ENCODE peak calls at places on chromosome 21, in seven cellular contexts. M is cardiac fibroblast; L is non-pigmented ciliary epithelial cell; E is fibroblast of gingiva; O is GM12891; U is CD4-positive, alpha-beta T cell; C is neuronal stem cell. G is an unnamed sample.

GRCh38 chr21:45505416-45506021 is 36.7 kb downstream of the SLC19A1 start:
- DNase-seq in M (no peak), L (no peak), E (no peak), O (no peak), U (no peak), C (no peak), G (no peak)

GRCh38 chr21:42941696-42942085 is 16.3 kb upstream of the ERVH48-1 start:
- DNase-seq in M (no peak), L (no peak), E (no peak), O (no peak), U (no peak), C (no peak), G (no peak)

GRCh38 chr21:42101246-42101645 is 30.1 kb downstream of the UMODL1 start:
- DNase-seq in M (no peak), L (no peak), E (no peak), O (no peak), U (no peak), C (no peak), G (no peak)

GRCh38 chr21:43311303-43311817 is 115.6 kb downstream of the SIK1 start:
- DNase-seq in M (no peak), L (no peak), E (no peak), O (no peak), U (no peak), C (no peak), G (no peak)

GRCh38 chr21:45475797-45476570 is 66.3 kb downstream of the SLC19A1 start:
- DNase-seq in M (no peak), L (no peak), E (no peak), O (no peak), U (no peak), C (no peak), G (no peak)

GRCh38 chr21:44337941-44338895 is 972 bp downstream of the CFAP410 start:
- DNase-seq in M (peak), L (peak), E (peak), O (no peak), U (no peak), C (peak), G (peak)

GRCh38 chr21:44253832-44254700 is 7.6 kb downstream of the DNMT3L start:
- DNase-seq in M (no peak), L (no peak), E (no peak), O (no peak), U (no peak), C (no peak), G (no peak)

GRCh38 chr21:28811860-28812259 is 180.8 kb downstream of the LTN1 start:
- DNase-seq in M (no peak), L (no peak), E (no peak), O (no peak), U (no peak), C (no peak), G (no peak)

GRCh38 chr21:31354122-31354521 is 10.1 kb upstream of the TIAM1 start:
- DNase-seq in M (no peak), L (no peak), E (no peak), O (no peak), U (no peak), C (no peak), G (no peak)

GRCh38 chr21:20572582-20572981 is 425.6 kb upstream of the NCAM2 start:
- DNase-seq in M (no peak), L (no peak), E (no peak), O (no peak), U (no peak), C (no peak), G (no peak)

GRCh38 chr21:46429754-46430681 is 28.7 kb upstream of the DIP2A start:
- DNase-seq in M (no peak), L (no peak), E (no peak), O (no peak), U (no peak), C (no peak), G (no peak)

GRCh38 chr21:46115441-46116188 is 17.7 kb downstream of the COL6A2 start:
- DNase-seq in M (no peak), L (no peak), E (no peak), O (no peak), U (no peak), C (no peak), G (no peak)

GRCh38 chr21:32184059-32184458 is 94.8 kb downstream of the MIS18A start:
- DNase-seq in M (no peak), L (no peak), E (no peak), O (no peak), U (no peak), C (no peak), G (no peak)

GRCh38 chr21:14403681-14404318 is 20.9 kb upstream of the HSPA13 start:
- DNase-seq in M (peak), L (peak), E (peak), O (no peak), U (no peak), C (no peak), G (peak)

GRCh38 chr21:27536319-27536718 is 569.4 kb upstream of the ADAMTS5 start:
- DNase-seq in M (peak), L (no peak), E (peak), O (no peak), U (no peak), C (no peak), G (no peak)

GRCh38 chr21:42471716-42472330 is 24.2 kb downstream of the RSPH1 start:
- DNase-seq in M (no peak), L (no peak), E (no peak), O (no peak), U (no peak), C (no peak), G (no peak)

GRCh38 chr21:41970099-41970391 is 16.2 kb upstream of the C2CD2 start:
- DNase-seq in M (no peak), L (no peak), E (no peak), O (no peak), U (no peak), C (no peak), G (no peak)

GRCh38 chr21:25186278-25186677 is 421.0 kb downstream of the MRPL39 start:
- DNase-seq in M (no peak), L (no peak), E (no peak), O (no peak), U (no peak), C (no peak), G (no peak)

GRCh38 chr21:42737969-42738590 is 84.7 kb downstream of the PDE9A start:
- DNase-seq in M (peak), L (no peak), E (no peak), O (no peak), U (peak), C (no peak), G (no peak)

GRCh38 chr21:38494688-38495087 is 3.6 kb downstream of the ERG start:
- DNase-seq in M (peak), L (no peak), E (no peak), O (no peak), U (no peak), C (no peak), G (no peak)

GRCh38 chr21:40847956-40848355 is 998 bp upstream of the DSCAM start:
- DNase-seq in M (no peak), L (no peak), E (no peak), O (no peak), U (no peak), C (no peak), G (no peak)

GRCh38 chr21:43585924-43586411 is 73.3 kb downstream of the HSF2BP start:
- DNase-seq in M (peak), L (peak), E (peak), O (no peak), U (no peak), C (peak), G (no peak)

GRCh38 chr21:26447932-26448331 is 125.2 kb downstream of the CYYR1 start:
- DNase-seq in M (no peak), L (no peak), E (no peak), O (no peak), U (no peak), C (no peak), G (no peak)

GRCh38 chr21:32981096-32981495 is 44.6 kb upstream of the OLIG2 start:
- DNase-seq in M (no peak), L (no peak), E (no peak), O (no peak), U (no peak), C (no peak), G (no peak)

GRCh38 chr21:43339668-43340067 is 87.3 kb downstream of the SIK1 start:
- DNase-seq in M (no peak), L (no peak), E (no peak), O (no peak), U (no peak), C (no peak), G (no peak)

GRCh38 chr21:29301703-29302102 is 3.0 kb downstream of the BACH1 start:
- DNase-seq in M (no peak), L (no peak), E (no peak), O (no peak), U (no peak), C (no peak), G (no peak)

GRCh38 chr21:31520506-31521163 is 138.9 kb upstream of the SOD1 start:
- DNase-seq in M (no peak), L (peak), E (no peak), O (no peak), U (no peak), C (no peak), G (no peak)

GRCh38 chr21:45078877-45079281 is 4.5 kb downstream of the ADARB1 start:
- DNase-seq in M (peak), L (peak), E (peak), O (no peak), U (peak), C (no peak), G (peak)

GRCh38 chr21:34970566-34970965 is 78.5 kb downstream of the RUNX1 start:
- DNase-seq in M (no peak), L (no peak), E (no peak), O (no peak), U (no peak), C (no peak), G (no peak)

GRCh38 chr21:36692125-36692843 is 6.6 kb upstream of the SIM2 start:
- DNase-seq in M (no peak), L (no peak), E (no peak), O (no peak), U (no peak), C (peak), G (no peak)

GRCh38 chr21:15063821-15064575 is 802 bp downstream of the NRIP1 start:
- DNase-seq in M (peak), L (no peak), E (peak), O (no peak), U (no peak), C (no peak), G (peak)

GRCh38 chr21:26965567-26966359 is 1.1 kb downstream of the ADAMTS5 start:
- DNase-seq in M (peak), L (no peak), E (no peak), O (peak), U (no peak), C (peak), G (no peak)

GRCh38 chr21:29338256-29338655 is 39.5 kb downstream of the BACH1 start:
- DNase-seq in M (no peak), L (no peak), E (no peak), O (no peak), U (no peak), C (no peak), G (no peak)

G was measured in CD8-positive, alpha-beta memory T cell.